ENCODE peak calls at places on chromosomes 2 and 18, in five cellular contexts. One of them, this sample, is unnamed.
A peak's percentile ranks its signal among the peaks of the same experiment; 100 is the strongest.

GRCh38 chr18:78623142-78623541 is 356.5 kb upstream of the SALL3 start:
- DNase-seq in K562: no peak
- DNase-seq in SK-N-SH: no peak
- DNase-seq in HepG2: no peak
- DNase-seq in H1: no peak
- DNase-seq in this sample: no peak

GRCh38 chr18:67513285-67513684 is 3.2 kb downstream of the DSEL start:
- DNase-seq in K562: no peak
- DNase-seq in HepG2: peak; percentile 3
- DNase-seq in SK-N-SH: no peak
- DNase-seq in H1: no peak
- DNase-seq in this sample: no peak

GRCh38 chr2:44902767-44903166 is 38.7 kb upstream of the SIX3 start:
- DNase-seq in K562: no peak
- DNase-seq in SK-N-SH: no peak
- DNase-seq in HepG2: no peak
- DNase-seq in H1: no peak
- DNase-seq in this sample: no peak

GRCh38 chr18:50606609-50607008 is 46.7 kb downstream of the MAPK4 start:
- DNase-seq in K562: no peak
- DNase-seq in HepG2: no peak
- DNase-seq in H1: no peak
- DNase-seq in SK-N-SH: no peak
- DNase-seq in this sample: no peak

GRCh38 chr18:46042571-46043123 is 29.4 kb downstream of the PSTPIP2 start:
- DNase-seq in SK-N-SH: no peak
- DNase-seq in HepG2: no peak
- DNase-seq in H1: no peak
- DNase-seq in K562: no peak
- DNase-seq in this sample: peak; percentile 52

GRCh38 chr2:10245661-10246060 is 57.0 kb upstream of the HPCAL1 start:
- DNase-seq in K562: no peak
- DNase-seq in H1: no peak
- DNase-seq in SK-N-SH: no peak
- DNase-seq in HepG2: no peak
- DNase-seq in this sample: no peak

GRCh38 chr18:45731706-45732105 is 7.7 kb downstream of the SLC14A1 start:
- DNase-seq in H1: no peak
- DNase-seq in HepG2: no peak
- DNase-seq in K562: no peak
- DNase-seq in SK-N-SH: no peak
- DNase-seq in this sample: no peak

GRCh38 chr2:83596592-83597339 is 862.3 kb downstream of the SUCLG1 start:
- DNase-seq in H1: no peak
- DNase-seq in K562: no peak
- DNase-seq in SK-N-SH: no peak
- DNase-seq in HepG2: no peak
- DNase-seq in this sample: no peak

GRCh38 chr18:73023975-73024374 is 156.2 kb upstream of the NETO1 start:
- DNase-seq in K562: no peak
- DNase-seq in H1: no peak
- DNase-seq in SK-N-SH: no peak
- DNase-seq in HepG2: no peak
- DNase-seq in this sample: no peak

GRCh38 chr2:236863729-236864126 is 222.0 kb upstream of the COPS8 start:
- DNase-seq in K562: no peak
- DNase-seq in H1: no peak
- DNase-seq in HepG2: no peak
- DNase-seq in SK-N-SH: no peak
- DNase-seq in this sample: no peak

GRCh38 chr18:25896178-25896780 is 194.1 kb downstream of the SS18 start:
- DNase-seq in K562: peak; percentile 58
- DNase-seq in SK-N-SH: peak; percentile 60
- DNase-seq in HepG2: peak; percentile 32
- DNase-seq in H1: no peak
- DNase-seq in this sample: peak; percentile 58

GRCh38 chr2:146602383-146602782 is 1242.4 kb upstream of the ACVR2A start:
- DNase-seq in K562: no peak
- DNase-seq in SK-N-SH: no peak
- DNase-seq in HepG2: no peak
- DNase-seq in H1: no peak
- DNase-seq in this sample: peak; percentile 58

GRCh38 chr2:147521936-147522335 is 322.9 kb upstream of the ACVR2A start:
- DNase-seq in H1: no peak
- DNase-seq in K562: no peak
- DNase-seq in HepG2: no peak
- DNase-seq in SK-N-SH: no peak
- DNase-seq in this sample: no peak

GRCh38 chr18:59921384-59921891 is 21.6 kb downstream of the PMAIP1 start:
- DNase-seq in SK-N-SH: no peak
- DNase-seq in K562: no peak
- DNase-seq in HepG2: no peak
- DNase-seq in H1: no peak
- DNase-seq in this sample: no peak

GRCh38 chr2:239912171-239912937 is 112.8 kb downstream of the NDUFA10 start:
- DNase-seq in H1: no peak
- DNase-seq in SK-N-SH: no peak
- DNase-seq in K562: no peak
- DNase-seq in HepG2: no peak
- DNase-seq in this sample: no peak

GRCh38 chr2:219251656-219252055 is 1.4 kb upstream of the TUBA4B start:
- DNase-seq in SK-N-SH: no peak
- DNase-seq in K562: no peak
- DNase-seq in HepG2: no peak
- DNase-seq in H1: no peak
- DNase-seq in this sample: no peak

GRCh38 chr2:66872926-66873714 is 438.2 kb downstream of the MEIS1 start:
- DNase-seq in K562: no peak
- DNase-seq in H1: no peak
- DNase-seq in HepG2: no peak
- DNase-seq in SK-N-SH: no peak
- DNase-seq in this sample: no peak

GRCh38 chr2:224658776-224659175 is 57.4 kb downstream of the CCDC195 start:
- DNase-seq in HepG2: no peak
- DNase-seq in SK-N-SH: no peak
- DNase-seq in K562: no peak
- DNase-seq in H1: no peak
- DNase-seq in this sample: no peak

GRCh38 chr2:102975996-102976636 is 214.3 kb downstream of the TMEM182 start:
- DNase-seq in K562: peak; percentile 9
- DNase-seq in H1: peak; percentile 36
- DNase-seq in HepG2: peak; percentile 50
- DNase-seq in SK-N-SH: peak; percentile 41
- DNase-seq in this sample: peak; percentile 4

GRCh38 chr2:105378276-105378840 is 20.5 kb downstream of the FHL2 start:
- DNase-seq in SK-N-SH: no peak
- DNase-seq in K562: no peak
- DNase-seq in HepG2: no peak
- DNase-seq in H1: no peak
- DNase-seq in this sample: no peak

GRCh38 chr18:4844320-4844719 is 352.7 kb downstream of the AKAIN1 start:
- DNase-seq in SK-N-SH: no peak
- DNase-seq in H1: no peak
- DNase-seq in HepG2: no peak
- DNase-seq in K562: no peak
- DNase-seq in this sample: no peak

GRCh38 chr2:111188681-111189080 is 68.0 kb downstream of the BCL2L11 start:
- DNase-seq in HepG2: no peak
- DNase-seq in H1: no peak
- DNase-seq in SK-N-SH: no peak
- DNase-seq in K562: no peak
- DNase-seq in this sample: no peak

GRCh38 chr2:191221666-191222065 is 23.5 kb upstream of the MYO1B start:
- DNase-seq in SK-N-SH: no peak
- DNase-seq in K562: no peak
- DNase-seq in HepG2: no peak
- DNase-seq in H1: no peak
- DNase-seq in this sample: no peak

GRCh38 chr2:29485631-29486030 is 370.4 kb downstream of the CLIP4 start:
- DNase-seq in K562: no peak
- DNase-seq in H1: no peak
- DNase-seq in SK-N-SH: no peak
- DNase-seq in HepG2: no peak
- DNase-seq in this sample: no peak

GRCh38 chr2:108927936-108928659 is 60.9 kb downstream of the EDAR start:
- DNase-seq in SK-N-SH: peak; percentile 79
- DNase-seq in H1: no peak
- DNase-seq in K562: peak; percentile 68
- DNase-seq in HepG2: peak; percentile 51
- DNase-seq in this sample: peak; percentile 64
- TF ChIP-seq USF2 in SK-N-SH: no peak
- TF ChIP-seq USF2 in H1: no peak
- TF ChIP-seq USF2 in K562: no peak
- TF ChIP-seq USF2 in HepG2: no peak
- TF ChIP-seq USF2 in this sample: no peak

GRCh38 chr2:197141669-197142068 is 168.9 kb downstream of the ANKRD44 start:
- DNase-seq in SK-N-SH: no peak
- DNase-seq in K562: no peak
- DNase-seq in H1: no peak
- DNase-seq in HepG2: no peak
- DNase-seq in this sample: no peak
- H3K4me1 ChIP-seq in SK-N-SH: peaks cover 20% of the 10 kb centered on the region
- H3K4me1 ChIP-seq in K562: no peaks in the 10 kb centered on the region
- H3K4me1 ChIP-seq in H1: no peaks in the 10 kb centered on the region
- H3K4me1 ChIP-seq in HepG2: no peaks in the 10 kb centered on the region
- H3K4me1 ChIP-seq in this sample: peaks cover 9% of the 10 kb centered on the region

GRCh38 chr2:8337321-8337720 is 344.5 kb upstream of the ID2 start:
- DNase-seq in H1: no peak
- DNase-seq in HepG2: no peak
- DNase-seq in K562: no peak
- DNase-seq in SK-N-SH: no peak
- DNase-seq in this sample: no peak
- H3K4me2 ChIP-seq in H1: no peak overlapping the region
- H3K4me2 ChIP-seq in HepG2: no peak overlapping the region
- H3K4me2 ChIP-seq in K562: no peak overlapping the region
- H3K4me2 ChIP-seq in SK-N-SH: no peak overlapping the region
- H3K4me2 ChIP-seq in this sample: no peak overlapping the region

GRCh38 chr2:8132889-8133288 is 549.0 kb upstream of the ID2 start:
- DNase-seq in H1: no peak
- DNase-seq in SK-N-SH: no peak
- DNase-seq in K562: no peak
- DNase-seq in HepG2: no peak
- DNase-seq in this sample: no peak

GRCh38 chr2:8134105-8134903 is 547.6 kb upstream of the ID2 start:
- DNase-seq in HepG2: peak; percentile 60
- DNase-seq in SK-N-SH: no peak
- DNase-seq in K562: no peak
- DNase-seq in H1: no peak
- DNase-seq in this sample: no peak

GRCh38 chr2:8133331-8133730 is 548.5 kb upstream of the ID2 start:
- DNase-seq in HepG2: no peak
- DNase-seq in SK-N-SH: no peak
- DNase-seq in H1: no peak
- DNase-seq in K562: no peak
- DNase-seq in this sample: no peak

GRCh38 chr2:8135051-8135675 is 546.7 kb upstream of the ID2 start:
- DNase-seq in H1: no peak
- DNase-seq in K562: no peak
- DNase-seq in SK-N-SH: no peak
- DNase-seq in HepG2: no peak
- DNase-seq in this sample: no peak

DNA sequence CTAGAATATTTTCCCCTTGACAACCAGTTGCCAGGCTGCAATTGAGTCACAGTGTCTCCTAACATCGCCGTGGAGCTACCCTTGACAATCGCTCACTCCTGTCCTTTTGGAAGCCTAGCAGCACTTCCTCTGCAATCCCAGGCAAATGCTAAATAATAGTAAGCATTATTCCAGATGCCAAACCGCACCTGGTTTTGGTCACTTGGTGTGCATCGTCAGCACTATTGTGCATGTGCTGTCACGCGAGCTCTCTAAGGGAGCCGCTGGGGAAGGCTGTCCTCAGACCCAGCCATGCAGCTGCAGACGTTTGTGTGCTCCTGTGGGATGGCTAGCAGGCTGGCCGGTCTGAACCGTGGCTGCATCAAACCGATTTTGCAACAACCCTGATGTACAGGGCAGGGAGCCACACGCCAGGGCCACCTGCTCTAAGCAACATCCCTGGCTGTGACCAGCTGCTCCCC is 549.5 kb upstream of the ID2 start:
- DNase-seq in HepG2: no peak
- DNase-seq in SK-N-SH: no peak
- DNase-seq in K562: no peak
- DNase-seq in H1: no peak
- DNase-seq in this sample: no peak
- TF ChIP-seq USF2 in HepG2: no peak
- TF ChIP-seq USF2 in SK-N-SH: no peak
- TF ChIP-seq USF2 in K562: no peak
- TF ChIP-seq USF2 in H1: no peak
- TF ChIP-seq USF2 in this sample: no peak

GRCh38 chr2:40401896-40402295 is 50.0 kb downstream of the SLC8A1 start:
- DNase-seq in H1: no peak
- DNase-seq in HepG2: no peak
- DNase-seq in K562: no peak
- DNase-seq in SK-N-SH: no peak
- DNase-seq in this sample: peak; percentile 94

GRCh38 chr2:40404500-40404899 is 47.4 kb downstream of the SLC8A1 start:
- DNase-seq in HepG2: no peak
- DNase-seq in SK-N-SH: no peak
- DNase-seq in H1: no peak
- DNase-seq in K562: no peak
- DNase-seq in this sample: no peak

GRCh38 chr2:40403233-40403841 is 48.6 kb downstream of the SLC8A1 start:
- DNase-seq in SK-N-SH: no peak
- DNase-seq in HepG2: no peak
- DNase-seq in H1: no peak
- DNase-seq in K562: no peak
- DNase-seq in this sample: peak; percentile 91

GRCh38 chr2:40397720-40398119 is 54.2 kb downstream of the SLC8A1 start:
- DNase-seq in SK-N-SH: no peak
- DNase-seq in H1: no peak
- DNase-seq in HepG2: no peak
- DNase-seq in K562: no peak
- DNase-seq in this sample: no peak

DNA sequence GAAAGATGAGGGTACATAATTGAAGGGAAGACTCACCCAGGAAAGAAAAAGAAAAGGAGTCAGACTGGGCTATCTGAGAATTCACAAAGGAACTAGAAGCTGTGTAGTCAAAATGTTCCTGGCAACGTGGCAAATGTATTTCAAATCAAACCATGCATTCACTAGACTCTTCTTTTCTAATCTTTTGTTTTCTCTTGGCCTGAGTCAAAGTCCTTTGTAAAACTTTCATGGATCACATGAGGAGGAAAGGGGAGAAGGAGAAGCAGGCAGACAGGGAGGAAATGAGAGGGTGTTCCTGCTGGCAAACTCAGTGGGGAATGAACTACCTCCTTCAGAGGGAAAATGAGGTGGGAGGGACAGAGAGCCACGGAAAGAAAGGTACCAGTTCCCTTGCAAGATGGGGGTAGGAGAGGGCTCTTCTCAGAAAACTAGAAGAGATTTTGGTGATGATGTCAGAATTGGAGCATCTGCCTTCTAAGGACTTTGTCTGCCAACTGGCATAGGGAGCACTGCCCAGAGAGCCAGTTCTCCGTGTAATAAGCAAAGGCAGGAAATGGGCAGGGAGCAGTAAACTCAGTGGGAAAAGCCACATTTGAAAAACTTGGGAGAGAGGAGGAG is 51.4 kb downstream of the SLC8A1 start:
- DNase-seq in SK-N-SH: no peak
- DNase-seq in K562: no peak
- DNase-seq in H1: no peak
- DNase-seq in HepG2: no peak
- DNase-seq in this sample: no peak
- H3K4me1 ChIP-seq in SK-N-SH: peaks cover 5% of the 10 kb centered on the region
- H3K4me1 ChIP-seq in K562: no peaks in the 10 kb centered on the region
- H3K4me1 ChIP-seq in H1: no peaks in the 10 kb centered on the region
- H3K4me1 ChIP-seq in HepG2: no peaks in the 10 kb centered on the region
- H3K4me1 ChIP-seq in this sample: peaks cover 9% of the 10 kb centered on the region